ENCODE peak calls at places on chromosomes 16 and 17, in eight cellular contexts. L is H1, U is IMR-90, T is A549, B is OCI-LY7, A is PC-9, J is GM23248, G is mesendoderm. K is an unnamed sample.

GRCh38 chr17:31085563-31085962 is 9.2 kb upstream of the NF1 start:
- DNase-seq in B (no peak), J (peak), G (no peak), T (no peak), L (no peak), U (peak), A (no peak), K (no peak)

GRCh38 chr17:74373838-74374606 is 6.7 kb downstream of the GPR142 start:
- DNase-seq in T (no peak), L (no peak), A (no peak), G (no peak), B (no peak), U (no peak), J (no peak), K (no peak)

GRCh38 chr17:2171725-2172446 is 117.0 kb downstream of the HIC1 start:
- DNase-seq in U (peak), L (no peak), G (peak), A (no peak), J (peak), T (no peak), B (no peak), K (peak)

GRCh38 chr17:49387374-49388289 is 25.6 kb upstream of the ZNF652 start:
- DNase-seq in T (no peak), B (peak), L (no peak), J (no peak), G (no peak), A (no peak), U (no peak), K (no peak)

GRCh38 chr17:60416368-60416925 is 5.8 kb upstream of the CHCT1 start:
- DNase-seq in B (no peak), G (no peak), T (no peak), U (no peak), J (no peak), L (no peak), A (no peak), K (no peak)

GRCh38 chr17:12983986-12984932 is 33.6 kb downstream of the ELAC2 start:
- DNase-seq in T (no peak), G (no peak), J (peak), U (peak), B (no peak), L (no peak), A (no peak), K (no peak)

GRCh38 chr17:77233635-77234334 is 93.0 kb downstream of the SEC14L1 start:
- DNase-seq in J (peak), T (peak), A (no peak), G (peak), L (no peak), U (peak), B (peak), K (no peak)

GRCh38 chr16:4376820-4377572 is 5.3 kb downstream of the VASN start:
- DNase-seq in T (no peak), G (peak), L (no peak), B (no peak), J (no peak), A (no peak), U (no peak), K (no peak)

GRCh38 chr16:77763994-77764393 is 24.4 kb upstream of the VAT1L start:
- DNase-seq in A (no peak), T (no peak), U (no peak), J (no peak), L (no peak), G (no peak), B (no peak), K (no peak)

GRCh38 chr16:2715519-2715918 is 4.5 kb downstream of the PRSS27 start:
- DNase-seq in L (peak), A (no peak), G (peak), B (peak), J (peak), U (peak), T (no peak), K (peak)

GRCh38 chr16:28038401-28038800 is 25.1 kb downstream of the GSG1L start:
- DNase-seq in L (no peak), T (no peak), G (no peak), A (no peak), J (no peak), U (no peak), B (no peak), K (no peak)

GRCh38 chr17:50872710-50873424 is 6.7 kb upstream of the TOB1 start:
- DNase-seq in A (no peak), G (no peak), J (peak), U (peak), B (no peak), T (no peak), L (no peak), K (no peak)

GRCh38 chr16:472199-472504 is 46.7 kb downstream of the RAB11FIP3 start:
- DNase-seq in G (no peak), U (no peak), J (no peak), T (no peak), B (no peak), L (no peak), A (no peak), K (no peak)

GRCh38 chr17:48074322-48075054 is 26.3 kb downstream of the NFE2L1 start:
- DNase-seq in T (peak), U (peak), G (peak), B (peak), L (peak), A (peak), J (peak), K (peak)

GRCh38 chr16:66510298-66510697 is 39.6 kb downstream of the TK2 start:
- DNase-seq in A (no peak), U (no peak), B (no peak), G (no peak), T (no peak), J (no peak), L (no peak), K (no peak)

GRCh38 chr17:80252871-80253270 is 7.8 kb upstream of the RNF213 start:
- DNase-seq in G (peak), L (peak), U (no peak), A (peak), J (peak), T (peak), B (peak), K (peak)

GRCh38 chr16:56930516-56931252 is 1.3 kb upstream of the HERPUD1 start:
- DNase-seq in L (no peak), T (no peak), U (no peak), J (no peak), A (no peak), B (peak), G (no peak), K (peak)

GRCh38 chr17:21418446-21419298 is 42.5 kb downstream of the KCNJ12 start:
- DNase-seq in G (no peak), B (no peak), L (no peak), U (no peak), T (no peak), J (no peak), A (no peak), K (no peak)

GRCh38 chr16:69600202-69600601 is 34.4 kb downstream of the NFAT5 start:
- DNase-seq in B (no peak), A (no peak), U (no peak), T (no peak), J (no peak), L (no peak), G (no peak), K (no peak)

GRCh38 chr16:69314534-69314933 is 3.4 kb downstream of the VPS4A start:
- DNase-seq in L (no peak), B (no peak), T (no peak), U (no peak), A (no peak), J (no peak), G (no peak), K (no peak)

GRCh38 chr17:53142890-53143289 is 679.8 kb upstream of the KIF2B start:
- DNase-seq in T (no peak), L (no peak), B (no peak), A (no peak), J (no peak), U (no peak), G (peak), K (peak)

GRCh38 chr17:67639997-67640396 is 77.7 kb upstream of the NOL11 start:
- DNase-seq in G (no peak), T (no peak), U (no peak), J (no peak), L (no peak), B (no peak), A (no peak), K (no peak)

GRCh38 chr17:75315541-75316243 is 26.5 kb upstream of the SLC25A19 start:
- DNase-seq in L (no peak), B (no peak), A (no peak), U (peak), J (peak), G (no peak), T (no peak), K (no peak)

GRCh38 chr17:55540414-55541091 is 29.3 kb upstream of the SMIM36 start:
- DNase-seq in G (no peak), J (peak), L (no peak), T (peak), A (no peak), B (no peak), U (peak), K (no peak)

GRCh38 chr17:42989726-42990652 is 8.2 kb upstream of the RPL27 start:
- DNase-seq in G (no peak), L (no peak), B (no peak), T (peak), J (peak), U (peak), A (no peak), K (no peak)

GRCh38 chr17:18037482-18037881 is 1.5 kb downstream of the ATPAF2 start:
- DNase-seq in B (peak), A (no peak), T (no peak), J (no peak), U (no peak), G (no peak), L (no peak), K (no peak)
- H3K4me2 ChIP-seq in B (peak), A (peak), T (peak), J (peak), U (no peak), G (no peak), L (no peak), K (peak)

DNA sequence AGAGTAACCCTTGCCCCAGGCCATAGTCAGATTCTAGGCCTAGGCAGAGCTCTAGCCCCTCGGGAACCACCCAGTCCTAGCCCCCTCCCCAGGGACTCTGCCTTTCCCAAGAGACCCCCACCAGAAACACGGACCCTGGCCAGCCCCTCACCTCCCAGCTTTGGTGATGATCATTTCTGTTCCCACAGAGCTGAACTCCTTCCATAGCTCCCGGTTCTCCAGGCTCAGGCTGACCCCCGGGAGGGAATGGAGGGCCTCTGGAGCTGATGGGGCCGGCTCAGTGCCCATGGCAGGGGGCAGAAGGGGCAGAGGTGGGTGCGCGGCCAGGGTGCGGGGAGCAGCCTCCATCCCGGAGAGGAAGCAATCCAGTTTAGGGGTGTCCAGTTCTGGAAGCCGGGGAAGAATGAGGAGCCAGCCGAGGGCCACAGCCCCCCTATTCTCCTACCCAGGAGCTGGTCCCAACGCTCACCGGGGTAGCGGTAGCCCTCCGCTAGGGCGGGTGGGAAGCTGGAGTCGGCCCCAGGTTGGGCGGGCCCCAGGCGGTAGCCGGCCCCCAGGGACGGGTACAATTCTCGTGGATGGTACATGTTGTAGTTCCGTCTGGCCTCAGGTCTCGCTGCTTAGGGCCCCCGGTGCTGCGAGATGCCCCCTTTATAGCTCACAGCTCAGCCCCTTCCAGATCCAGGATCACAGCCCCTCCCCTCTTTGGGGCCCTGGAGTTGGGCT is 954 bp downstream of the TBX6 start:
- DNase-seq in L (no peak), G (no peak), J (no peak), A (no peak), T (no peak), B (no peak), U (no peak), K (no peak)
- H3K4me2 ChIP-seq in L (peak), G (peak), J (no peak), A (peak), T (peak), B (peak), U (no peak), K (peak)

DNA sequence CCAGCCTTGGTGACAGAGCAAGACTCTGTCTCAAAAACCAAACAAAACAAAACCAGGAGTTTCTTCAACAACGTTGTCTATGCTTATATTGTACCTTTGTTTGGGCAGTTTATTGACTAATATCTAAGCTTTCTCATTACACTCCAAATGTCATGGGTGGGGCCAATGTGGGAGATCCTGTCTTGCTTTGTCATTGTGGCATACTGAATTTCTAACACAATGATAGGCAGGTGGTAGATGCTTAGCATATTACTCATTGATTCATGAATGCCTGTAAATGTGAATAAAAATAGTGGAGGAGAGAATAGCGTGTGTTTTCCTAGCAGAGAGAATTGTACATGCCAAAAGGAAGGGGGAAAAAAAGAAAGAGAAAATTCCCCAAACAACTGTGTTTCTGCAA is 802.5 kb upstream of the EEF2KMT start:
- DNase-seq in T (no peak), L (no peak), A (no peak), U (no peak), B (no peak), G (no peak), J (no peak), K (no peak)
- H3K4me2 ChIP-seq in T (no peak), L (no peak), A (no peak), U (no peak), B (no peak), G (no peak), J (no peak), K (no peak)

GRCh38 chr16:85948870-85949269 is 49.9 kb downstream of the IRF8 start:
- DNase-seq in J (no peak), B (no peak), L (no peak), T (no peak), U (no peak), A (no peak), G (no peak), K (no peak)

GRCh38 chr16:85945424-85945751 is 46.4 kb downstream of the IRF8 start:
- DNase-seq in G (no peak), L (no peak), U (no peak), B (no peak), T (no peak), J (no peak), A (no peak), K (no peak)

GRCh38 chr16:85946680-85947510 is 47.9 kb downstream of the IRF8 start:
- DNase-seq in L (no peak), A (no peak), T (no peak), J (no peak), U (no peak), B (no peak), G (no peak), K (no peak)

GRCh38 chr16:85949787-85950186 is 50.8 kb downstream of the IRF8 start:
- DNase-seq in J (no peak), G (no peak), T (no peak), B (no peak), L (no peak), A (no peak), U (no peak), K (no peak)

GRCh38 chr16:85947511-85948509 is 48.8 kb downstream of the IRF8 start:
- DNase-seq in G (no peak), T (no peak), L (no peak), J (no peak), A (no peak), U (no peak), B (peak), K (no peak)
- H3K4me2 ChIP-seq in G (no peak), T (peak), L (no peak), J (no peak), A (no peak), U (no peak), B (peak), K (no peak)